ENCODE peak calls at places on chromosomes 12 and 14, in eight cellular contexts. V, I, W, M, L, C, B and Z are unnamed samples.

GRCh38 chr14:70097576-70098256 is 91.0 kb downstream of the SLC8A3 start:
- DNase-seq in V (no peak), I (no peak), W (no peak), M (no peak), L (no peak), C (no peak), B (no peak), Z (no peak)

GRCh38 chr12:126668538-126668937 is 1598.4 kb upstream of the TMEM132C start:
- DNase-seq in V (no peak), I (no peak), W (no peak), M (no peak), L (no peak), C (no peak), B (no peak), Z (no peak)

GRCh38 chr14:98578204-98578603 is 693.8 kb downstream of the BCL11B start:
- DNase-seq in V (no peak), I (no peak), W (no peak), M (no peak), L (no peak), C (no peak), B (no peak), Z (no peak)

GRCh38 chr14:67633451-67634154 is 13.9 kb downstream of the ARG2 start:
- DNase-seq in V (no peak), I (no peak), W (no peak), M (no peak), L (no peak), C (no peak), B (no peak), Z (no peak)

GRCh38 chr12:84362552-84362897 is 550.1 kb downstream of the SLC6A15 start:
- DNase-seq in V (no peak), I (no peak), W (peak; percentile 48), M (no peak), L (no peak), C (no peak), B (no peak), Z (no peak)

GRCh38 chr12:27967551-27968054 is 4.9 kb downstream of the PTHLH start:
- DNase-seq in V (no peak), I (no peak), W (no peak), M (no peak), L (no peak), C (no peak), B (no peak), Z (no peak)

GRCh38 chr14:39109893-39110715 is 4.0 kb upstream of the GEMIN2 start:
- DNase-seq in V (no peak), I (no peak), W (no peak), M (no peak), L (peak; percentile 60), C (no peak), B (no peak), Z (no peak)

GRCh38 chr12:12823308-12823707 is 10.2 kb downstream of the DDX47 start:
- DNase-seq in V (no peak), I (no peak), W (no peak), M (no peak), L (no peak), C (no peak), B (no peak), Z (no peak)

GRCh38 chr12:570949-571794 is 92.1 kb downstream of the NINJ2 start:
- DNase-seq in V (peak; percentile 81), I (peak; percentile 68), W (peak; percentile 95), M (peak; percentile 78), L (peak; percentile 61), C (no peak), B (peak; percentile 68), Z (peak; percentile 93)

GRCh38 chr14:92600318-92601053 is 86.9 kb downstream of the RIN3 start:
- DNase-seq in V (no peak), I (no peak), W (no peak), M (no peak), L (peak; percentile 10), C (no peak), B (no peak), Z (no peak)

GRCh38 chr14:23361320-23361719 is 3.7 kb downstream of the EFS start:
- DNase-seq in V (no peak), I (no peak), W (peak; percentile 72), M (no peak), L (no peak), C (no peak), B (no peak), Z (no peak)

GRCh38 chr14:104130974-104131651 is 7.3 kb upstream of the KIF26A start:
- DNase-seq in V (peak; percentile 66), I (no peak), W (peak; percentile 35), M (peak; percentile 35), L (peak; percentile 75), C (peak; percentile 58), B (peak; percentile 62), Z (no peak)

DNA sequence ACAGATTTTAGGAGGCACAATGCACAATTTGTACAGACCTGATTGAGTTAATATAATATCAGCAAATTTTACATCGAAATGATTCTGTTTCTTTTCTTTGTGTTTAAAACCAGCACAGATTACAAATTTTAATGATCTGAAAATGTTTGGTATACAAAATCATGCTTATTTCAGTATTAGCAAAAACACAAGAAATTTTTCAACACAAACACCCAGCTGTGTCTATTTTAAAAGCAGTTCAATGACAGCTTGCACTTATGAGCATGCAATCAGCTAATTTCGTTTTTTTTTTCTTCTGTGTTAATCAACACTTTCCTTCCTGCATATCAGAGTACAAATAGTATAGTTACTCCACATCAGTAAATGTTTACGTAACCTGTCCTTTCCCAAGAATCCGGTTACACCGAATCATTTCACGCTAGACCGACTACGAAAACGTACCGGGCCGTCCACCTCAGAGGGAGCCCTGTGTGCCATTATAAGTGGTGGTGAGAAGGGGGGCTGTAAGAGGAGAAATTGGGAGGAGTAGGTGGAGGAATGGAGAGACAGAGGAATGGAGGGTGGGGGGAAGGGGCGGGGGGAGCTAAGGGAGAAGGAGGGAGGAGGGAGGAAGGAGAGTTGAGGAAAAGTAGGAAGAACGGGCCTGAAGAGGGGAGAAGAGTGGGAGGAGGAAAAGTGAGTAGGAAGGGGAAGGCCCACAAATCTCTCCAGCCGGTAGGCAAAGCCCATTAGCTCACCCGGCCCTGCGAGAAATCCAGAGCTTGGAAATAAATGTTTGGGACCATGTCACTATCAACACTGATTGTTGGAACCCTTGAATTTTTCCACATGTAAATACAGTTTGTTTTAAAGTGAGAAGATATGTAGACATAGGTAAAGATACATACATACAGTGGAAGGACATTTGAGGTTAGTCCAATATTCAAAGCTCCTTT is 2.4 kb upstream of the FOXG1 start:
- DNase-seq in V (no peak), I (no peak), W (no peak), M (no peak), L (no peak), C (no peak), B (no peak), Z (no peak)
- H3K4me3 ChIP-seq in V (no peak overlapping the region), I (no peak overlapping the region), W (no peak overlapping the region), M (no peak overlapping the region), L (no peak overlapping the region), C (no peak overlapping the region), B (no peak overlapping the region), Z (no peak overlapping the region)

GRCh38 chr14:89259951-89260350 is 157.1 kb downstream of the FOXN3 start:
- DNase-seq in V (no peak), I (no peak), W (peak; percentile 40), M (no peak), L (no peak), C (no peak), B (no peak), Z (no peak)

GRCh38 chr14:89258728-89259273 is 158.2 kb downstream of the FOXN3 start:
- DNase-seq in V (no peak), I (no peak), W (peak; percentile 58), M (no peak), L (no peak), C (no peak), B (no peak), Z (no peak)

GRCh38 chr14:89262041-89262440 is 155.0 kb downstream of the FOXN3 start:
- DNase-seq in V (no peak), I (no peak), W (peak; percentile 58), M (no peak), L (no peak), C (no peak), B (no peak), Z (no peak)

GRCh38 chr14:89264196-89264800 is 152.7 kb downstream of the FOXN3 start:
- DNase-seq in V (no peak), I (no peak), W (peak; percentile 48), M (no peak), L (no peak), C (no peak), B (no peak), Z (no peak)

DNA sequence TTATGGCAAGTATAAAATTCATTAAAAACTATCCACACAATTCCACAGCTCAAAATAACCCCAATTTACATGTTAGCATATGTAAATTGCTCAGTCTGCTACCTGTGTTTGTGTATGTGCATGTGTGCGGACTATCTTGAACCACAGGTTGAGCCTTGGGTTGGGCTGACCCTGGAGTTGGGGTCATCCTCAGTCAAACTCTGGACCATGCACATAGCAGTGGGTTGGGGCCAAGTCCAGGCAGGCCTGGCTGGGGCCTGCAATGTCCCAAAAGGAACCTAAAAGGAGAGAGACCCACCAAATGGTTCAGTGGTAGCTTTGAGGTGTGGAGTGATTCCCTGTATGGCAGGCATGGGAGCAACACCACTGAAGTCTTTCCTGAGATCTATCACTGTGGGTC is 156.1 kb downstream of the FOXN3 start:
- DNase-seq in V (no peak), I (no peak), W (peak; percentile 55), M (no peak), L (no peak), C (no peak), B (no peak), Z (no peak)
- H3K4me1 ChIP-seq in V (peaks cover 38% of the 10 kb centered on the region), I (peaks cover 9% of the 10 kb centered on the region), W (peaks cover 23% of the 10 kb centered on the region), M (no peaks in the 10 kb centered on the region), L (peaks cover 12% of the 10 kb centered on the region), C (no peaks in the 10 kb centered on the region), B (peaks cover 18% of the 10 kb centered on the region), Z (peaks cover 15% of the 10 kb centered on the region)

DNA sequence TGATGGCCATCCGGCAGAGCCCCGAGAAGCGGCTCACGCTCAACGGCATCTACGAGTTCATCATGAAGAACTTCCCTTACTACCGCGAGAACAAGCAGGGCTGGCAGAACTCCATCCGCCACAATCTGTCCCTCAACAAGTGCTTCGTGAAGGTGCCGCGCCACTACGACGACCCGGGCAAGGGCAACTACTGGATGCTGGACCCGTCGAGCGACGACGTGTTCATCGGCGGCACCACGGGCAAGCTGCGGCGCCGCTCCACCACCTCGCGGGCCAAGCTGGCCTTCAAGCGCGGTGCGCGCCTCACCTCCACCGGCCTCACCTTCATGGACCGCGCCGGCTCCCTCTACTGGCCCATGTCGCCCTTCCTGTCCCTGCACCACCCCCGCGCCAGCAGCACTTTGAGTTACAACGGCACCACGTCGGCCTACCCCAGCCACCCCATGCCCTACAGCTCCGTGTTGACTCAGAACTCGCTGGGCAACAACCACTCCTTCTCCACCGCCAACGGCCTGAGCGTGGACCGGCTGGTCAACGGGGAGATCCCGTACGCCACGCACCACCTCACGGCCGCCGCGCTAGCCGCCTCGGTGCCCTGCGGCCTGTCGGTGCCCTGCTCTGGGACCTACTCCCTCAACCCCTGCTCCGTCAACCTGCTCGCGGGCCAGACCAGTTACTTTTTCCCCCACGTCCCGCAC is 1.4 kb downstream of the FOXG1 start:
- DNase-seq in V (no peak), I (no peak), W (no peak), M (no peak), L (no peak), C (no peak), B (no peak), Z (no peak)
- TF ChIP-seq CTCF in V (no peak), I (no peak), W (no peak), M (no peak), L (no peak), C (no peak), B (no peak), Z (no peak)

DNA sequence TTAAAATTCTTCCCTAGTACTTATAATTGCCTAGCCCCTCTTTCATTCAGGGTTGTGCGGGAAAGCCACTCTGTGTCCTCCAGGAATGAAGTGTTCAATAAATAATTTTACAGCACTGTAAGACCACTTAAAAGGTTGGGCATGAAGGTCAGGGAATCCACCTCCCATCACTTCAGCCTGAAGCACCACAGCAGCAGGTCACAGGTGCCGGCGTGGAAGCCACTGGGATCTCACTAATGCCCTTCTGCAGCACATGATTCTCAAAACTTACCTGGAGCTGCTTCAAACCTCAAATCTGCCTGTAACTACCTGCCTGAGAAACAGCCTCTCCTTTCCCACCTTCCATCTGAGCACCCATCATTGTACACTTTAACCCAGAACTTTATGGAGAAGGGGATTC is 159.5 kb downstream of the ANO4 start:
- DNase-seq in V (no peak), I (no peak), W (no peak), M (no peak), L (no peak), C (no peak), B (no peak), Z (no peak)
- H3K4me3 ChIP-seq in V (no peak overlapping the region), I (no peak overlapping the region), W (no peak overlapping the region), M (no peak overlapping the region), L (no peak overlapping the region), C (no peak overlapping the region), B (no peak overlapping the region), Z (no peak overlapping the region)